ENCODE peak calls at places on chromosomes 13 and 19, in six cellular contexts. P, V, E, H, D and M are unnamed samples. For H3K9me3, the result is how much of the 10 kb centered on the place peaks cover.

GRCh38 chr13:26837997-26838396 is 77.4 kb upstream of the GPR12 start:
- DNase-seq in P (no peak), V (no peak), E (no peak), H (no peak), D (no peak), M (no peak)

GRCh38 chr13:24161980-24162517 is 1.5 kb downstream of the SPATA13 start:
- DNase-seq in P (no peak), V (no peak), E (no peak), H (no peak), D (no peak), M (no peak)

GRCh38 chr19:29681422-29682235 is 16.4 kb downstream of the PLEKHF1 start:
- DNase-seq in P (no peak), V (no peak), E (no peak), H (peak), D (no peak), M (no peak)

GRCh38 chr13:104143760-104144406 is 1077.7 kb upstream of the SLC10A2 start:
- DNase-seq in P (no peak), V (no peak), E (no peak), H (peak), D (no peak), M (no peak)

GRCh38 chr13:25806304-25806974 is 245.4 kb downstream of the SHISA2 start:
- DNase-seq in P (no peak), V (no peak), E (no peak), H (peak), D (no peak), M (no peak)

GRCh38 chr19:5624154-5624663 is 1.3 kb downstream of the SAFB start:
- DNase-seq in P (no peak), V (peak), E (peak), H (peak), D (peak), M (peak)

GRCh38 chr13:99656843-99657506 is 155.7 kb downstream of the TM9SF2 start:
- DNase-seq in P (no peak), V (no peak), E (peak), H (no peak), D (no peak), M (no peak)

GRCh38 chr19:47608908-47609879 is at the start of gene BICRA:
- DNase-seq in P (peak), V (peak), E (peak), H (peak), D (peak), M (peak)

GRCh38 chr13:34722931-34723330 is 219.1 kb upstream of the NBEA start:
- DNase-seq in P (no peak), V (no peak), E (no peak), H (no peak), D (no peak), M (no peak)

GRCh38 chr13:47959468-47960088 is 41.5 kb downstream of the SUCLA2 start:
- DNase-seq in P (no peak), V (no peak), E (no peak), H (no peak), D (no peak), M (no peak)

GRCh38 chr13:74290324-74290773 is 156.1 kb upstream of the KLF12 start:
- DNase-seq in P (peak), V (peak), E (peak), H (peak), D (no peak), M (no peak)

GRCh38 chr19:30791116-30791515 is 418.9 kb downstream of the ZNF536 start:
- DNase-seq in P (no peak), V (no peak), E (no peak), H (no peak), D (no peak), M (no peak)

GRCh38 chr13:46642254-46642653 is 89.3 kb downstream of the LRCH1 start:
- DNase-seq in P (no peak), V (no peak), E (no peak), H (no peak), D (no peak), M (no peak)

GRCh38 chr19:36081385-36081784 is 26.7 kb downstream of the WDR62 start:
- DNase-seq in P (no peak), V (peak), E (no peak), H (no peak), D (no peak), M (no peak)

GRCh38 chr13:94813920-94814500 is 101.7 kb upstream of the SOX21 start:
- DNase-seq in P (no peak), V (no peak), E (no peak), H (no peak), D (no peak), M (no peak)

GRCh38 chr19:1512671-1513491 is at the start of gene ADAMTSL5:
- DNase-seq in P (no peak), V (peak), E (peak), H (no peak), D (peak), M (peak)

GRCh38 chr19:15048128-15048527 is 1.2 kb upstream of the CASP14 start:
- DNase-seq in P (no peak), V (no peak), E (no peak), H (no peak), D (no peak), M (no peak)

GRCh38 chr19:35061583-35062373 is 20.3 kb downstream of the HPN start:
- DNase-seq in P (no peak), V (peak), E (no peak), H (peak), D (no peak), M (no peak)

GRCh38 chr13:24997367-24997967 is 98.5 kb upstream of the PABPC3 start:
- DNase-seq in P (no peak), V (peak), E (no peak), H (no peak), D (no peak), M (no peak)

GRCh38 chr13:111251646-111252448 is 68.6 kb upstream of the TEX29 start:
- DNase-seq in P (no peak), V (no peak), E (no peak), H (no peak), D (no peak), M (no peak)

GRCh38 chr13:111252449-111253124 is 67.9 kb upstream of the TEX29 start:
- DNase-seq in P (no peak), V (peak), E (no peak), H (peak), D (no peak), M (no peak)

GRCh38 chr13:111255228-111255790 is 65.1 kb upstream of the TEX29 start:
- DNase-seq in P (no peak), V (no peak), E (no peak), H (no peak), D (no peak), M (no peak)

GRCh38 chr13:111256458-111256857 is 64.0 kb upstream of the TEX29 start:
- DNase-seq in P (no peak), V (no peak), E (no peak), H (no peak), D (no peak), M (no peak)

DNA sequence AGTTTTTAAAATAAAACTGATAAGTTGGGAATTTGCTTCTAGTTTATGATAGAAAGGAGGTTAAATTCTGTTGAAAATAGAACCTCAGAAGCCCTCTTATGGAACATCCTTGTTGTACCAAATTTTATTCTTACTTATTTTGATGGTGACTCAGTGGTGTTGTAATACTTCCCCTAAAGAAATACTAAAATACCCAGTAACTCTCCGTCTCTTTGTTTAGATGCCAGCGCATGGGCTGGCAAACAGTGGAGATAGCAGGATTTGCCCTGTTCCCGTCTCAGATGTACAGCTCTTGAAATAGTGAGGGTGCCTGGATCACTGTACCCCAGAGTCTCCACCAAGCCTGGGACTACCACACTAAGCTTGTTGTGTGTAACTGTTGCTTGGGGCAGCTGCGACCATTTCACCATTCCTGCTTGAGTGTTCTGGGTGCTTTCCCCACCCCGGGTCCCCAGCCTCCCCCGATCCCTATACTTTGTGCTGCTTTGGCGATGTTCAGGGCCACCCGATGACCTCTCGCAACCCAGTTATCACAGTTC is 67.0 kb upstream of the TEX29 start:
- DNase-seq in P (no peak), V (peak), E (no peak), H (no peak), D (no peak), M (no peak)
- H3K9me3 ChIP-seq in P (under half), V (under half), E (under half), H (under half), D (under half), M (under half)

GRCh38 chr19:13982773-13983172 is 23.3 kb downstream of the RFX1 start:
- DNase-seq in P (no peak), V (no peak), E (no peak), H (no peak), D (no peak), M (no peak)
- H3K4me3 ChIP-seq in P (peak), V (no peak), E (no peak), H (no peak), D (no peak), M (no peak)

DNA sequence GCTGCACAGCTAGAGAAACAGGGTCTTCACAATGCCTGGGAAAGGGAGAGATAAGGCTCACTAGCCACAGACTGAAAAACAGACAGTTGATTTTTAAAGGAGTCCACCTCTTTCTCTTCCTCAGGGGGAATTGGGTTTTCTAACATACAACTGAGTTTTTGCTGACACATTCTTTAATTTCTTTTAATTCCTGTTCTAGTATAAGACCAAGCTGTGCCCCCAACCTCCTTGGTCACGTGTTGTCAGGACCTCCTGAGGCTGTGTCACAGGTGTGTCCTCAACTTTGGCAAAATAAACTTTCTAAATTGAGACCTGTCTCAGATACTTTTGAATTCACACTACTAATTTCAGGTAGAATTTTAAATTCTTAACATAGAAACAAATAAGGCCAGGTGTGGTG is 12.1 kb upstream of the ZNF492 start:
- DNase-seq in P (no peak), V (no peak), E (no peak), H (no peak), D (no peak), M (no peak)
- H3K9me3 ChIP-seq in P (under half), V (under half), E (under half), H (under half), D (under half), M (under half)

DNA sequence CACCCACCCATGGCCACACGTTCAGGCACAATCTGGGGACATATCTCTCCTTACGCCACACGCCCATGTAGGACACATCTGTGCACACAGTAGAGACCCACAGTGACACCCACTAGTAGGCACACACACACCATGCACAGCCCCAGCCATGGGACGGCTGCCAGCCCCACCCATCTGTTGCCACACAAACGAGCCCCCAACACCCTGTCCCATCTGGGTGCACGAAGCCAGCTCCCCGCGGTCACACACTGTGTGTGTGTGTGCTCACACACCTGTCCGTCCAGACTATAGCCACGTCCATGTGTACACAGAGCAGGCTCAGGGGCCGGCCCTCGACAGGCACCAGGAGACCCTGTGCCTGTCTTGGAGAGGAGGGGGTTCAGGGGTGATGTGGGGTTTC is 10.6 kb downstream of the ERFL start:
- DNase-seq in P (no peak), V (no peak), E (no peak), H (no peak), D (no peak), M (no peak)
- H3K4me3 ChIP-seq in P (no peak), V (no peak), E (no peak), H (no peak), D (no peak), M (no peak)

DNA sequence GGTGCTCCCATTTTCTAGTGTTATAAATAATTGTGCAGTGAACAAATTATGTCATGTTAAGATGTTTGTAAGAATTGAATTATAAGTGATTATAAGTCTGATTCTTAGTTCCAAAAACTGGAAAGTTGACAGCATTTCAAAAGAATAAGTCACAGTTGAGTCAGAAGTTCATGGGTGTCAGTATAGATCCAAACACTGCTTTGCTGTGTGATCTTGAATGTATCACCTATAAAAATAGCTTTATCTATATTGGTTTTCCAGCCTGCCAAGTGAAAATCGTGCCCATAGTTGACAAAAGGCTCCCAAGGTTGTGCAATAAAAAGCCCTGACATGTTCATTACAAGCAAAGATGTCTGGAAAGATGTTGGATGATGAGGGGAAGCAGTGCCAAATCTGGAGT is 336.0 kb downstream of the MTUS2 start:
- DNase-seq in P (no peak), V (no peak), E (no peak), H (no peak), D (no peak), M (no peak)
- H3K9me3 ChIP-seq in P (under half), V (under half), E (under half), H (under half), D (under half), M (under half)